ENCODE peak calls at places on chromosomes 4 and X, in four cellular contexts. N, R, Y and A are unnamed samples.

GRCh38 chr4:8422327-8422726 is 18.2 kb downstream of the ACOX3 start:
- DNase-seq in Y (no peak), R (no peak), N (peak; percentile 91), A (no peak)

GRCh38 chrX:64885850-64886249 is 90.4 kb downstream of the ZC4H2 start:
- DNase-seq in Y (no peak), N (peak; percentile 19), R (no peak), A (peak; percentile 41)

GRCh38 chr4:96183630-96184029 is 343.7 kb downstream of the PDHA2 start:
- DNase-seq in R (no peak), N (no peak), Y (no peak), A (no peak)

GRCh38 chr4:6696611-6697010 is 2.9 kb downstream of the S100P start:
- DNase-seq in Y (no peak), N (peak; percentile 93), R (no peak), A (no peak)

GRCh38 chr4:85147481-85148076 is 181.1 kb upstream of the WDFY3 start:
- DNase-seq in R (peak; percentile 23), N (peak; percentile 84), Y (no peak), A (peak; percentile 35)

GRCh38 chrX:130658310-130658709 is 244.7 kb downstream of the ENOX2 start:
- DNase-seq in R (no peak), Y (no peak), N (no peak), A (no peak)

GRCh38 chr4:89275587-89275986 is 32.0 kb downstream of the GPRIN3 start:
- DNase-seq in Y (no peak), R (no peak), N (peak; percentile 83), A (no peak)

GRCh38 chr4:19700951-19701350 is 550.8 kb upstream of the SLIT2 start:
- DNase-seq in Y (no peak), N (no peak), R (no peak), A (no peak)

GRCh38 chr4:20172070-20172760 is 79.5 kb upstream of the SLIT2 start:
- DNase-seq in N (no peak), Y (no peak), R (no peak), A (no peak)

GRCh38 chr4:170047774-170048354 is 21.7 kb upstream of the MFAP3L start:
- DNase-seq in Y (no peak), R (peak; percentile 59), N (peak; percentile 87), A (no peak)

GRCh38 chr4:173005912-173006633 is 162.5 kb upstream of the GALNT7 start:
- DNase-seq in Y (no peak), N (no peak), R (no peak), A (no peak)

GRCh38 chrX:18877472-18877871 is 106.4 kb downstream of the PHKA2 start:
- DNase-seq in R (no peak), Y (no peak), N (peak; percentile 19), A (no peak)

GRCh38 chrX:155027509-155028066 is 944 bp downstream of the FUNDC2 start:
- DNase-seq in Y (no peak), R (no peak), N (peak; percentile 48), A (no peak)

GRCh38 chrX:74422576-74423288 is 1.4 kb downstream of the SLC16A2 start:
- DNase-seq in R (peak; percentile 42), Y (no peak), N (no peak), A (peak; percentile 65)

GRCh38 chr4:173167793-173168395 is 717 bp upstream of the GALNT7 start:
- DNase-seq in R (no peak), N (peak; percentile 42), Y (no peak), A (peak; percentile 66)

GRCh38 chr4:130395871-130396270 is 1299.9 kb downstream of the C4orf33 start:
- DNase-seq in R (no peak), N (peak; percentile 4), Y (no peak), A (no peak)

GRCh38 chr4:119037709-119038463 is 97.7 kb upstream of the MYOZ2 start:
- DNase-seq in Y (no peak), N (peak; percentile 31), R (no peak), A (no peak)

GRCh38 chr4:53150631-53151488 is 215.0 kb downstream of the SCFD2 start:
- DNase-seq in N (peak; percentile 89), R (no peak), Y (no peak), A (no peak)

GRCh38 chr4:24965627-24966026 is 52.8 kb upstream of the CCDC149 start:
- DNase-seq in N (peak; percentile 91), R (peak; percentile 35), Y (no peak), A (peak; percentile 24)

GRCh38 chrX:56764153-56764974 is 35.3 kb downstream of the NBDY start:
- DNase-seq in Y (no peak), N (peak; percentile 93), R (peak; percentile 54), A (peak; percentile 60)

GRCh38 chrX:18654873-18655836 is 16.8 kb downstream of the RS1 start:
- DNase-seq in Y (no peak), N (peak; percentile 12), R (no peak), A (no peak)

GRCh38 chrX:12701625-12702024 is 89.6 kb upstream of the PRPS2 start:
- DNase-seq in Y (peak; percentile 9), R (peak; percentile 23), N (peak; percentile 77), A (peak; percentile 53)

GRCh38 chr4:8101213-8101781 is 57.3 kb downstream of the ABLIM2 start:
- DNase-seq in Y (no peak), N (peak; percentile 39), R (no peak), A (no peak)

GRCh38 chr4:174474457-174475075 is 47.7 kb downstream of the HPGD start:
- DNase-seq in N (peak; percentile 63), Y (no peak), R (no peak), A (peak; percentile 35)

GRCh38 chr4:93791570-93792195 is 36.9 kb upstream of the ATOH1 start:
- DNase-seq in N (peak; percentile 80), R (peak; percentile 68), Y (no peak), A (peak; percentile 56)

GRCh38 chr4:14184265-14184664 is 556.7 kb upstream of the BOD1L1 start:
- DNase-seq in R (no peak), N (no peak), Y (no peak), A (no peak)

GRCh38 chrX:108131471-108131870 is 39.9 kb downstream of the ATG4A start:
- DNase-seq in R (no peak), N (peak; percentile 64), Y (no peak), A (no peak)

GRCh38 chr4:4694296-4694772 is 152.5 kb upstream of the STX18 start:
- DNase-seq in N (no peak), R (no peak), Y (peak; percentile 21), A (peak; percentile 75)

GRCh38 chr4:105572296-105572695 is 19.9 kb downstream of the ARHGEF38 start:
- DNase-seq in R (no peak), N (no peak), Y (no peak), A (no peak)

GRCh38 chr4:157270108-157270507 is 49.6 kb downstream of the GRIA2 start:
- DNase-seq in Y (no peak), N (no peak), R (no peak), A (no peak)

GRCh38 chrX:9352683-9353430 is 112.0 kb upstream of the TBL1X start:
- DNase-seq in N (peak; percentile 80), Y (no peak), R (no peak), A (no peak)
- H2AFZ ChIP-seq in N (no peak overlapping the region), Y (no peak overlapping the region), R (peak overlapping the region; percentile 38), A (no peak overlapping the region)

GRCh38 chrX:150767475-150768131 is 74.4 kb downstream of the MTMR1 start:
- DNase-seq in N (peak; percentile 68), R (no peak), Y (no peak), A (no peak)
- H4K8ac ChIP-seq in N (no peak overlapping the region), R (no peak overlapping the region), Y (no peak overlapping the region), A (no peak overlapping the region)

DNA sequence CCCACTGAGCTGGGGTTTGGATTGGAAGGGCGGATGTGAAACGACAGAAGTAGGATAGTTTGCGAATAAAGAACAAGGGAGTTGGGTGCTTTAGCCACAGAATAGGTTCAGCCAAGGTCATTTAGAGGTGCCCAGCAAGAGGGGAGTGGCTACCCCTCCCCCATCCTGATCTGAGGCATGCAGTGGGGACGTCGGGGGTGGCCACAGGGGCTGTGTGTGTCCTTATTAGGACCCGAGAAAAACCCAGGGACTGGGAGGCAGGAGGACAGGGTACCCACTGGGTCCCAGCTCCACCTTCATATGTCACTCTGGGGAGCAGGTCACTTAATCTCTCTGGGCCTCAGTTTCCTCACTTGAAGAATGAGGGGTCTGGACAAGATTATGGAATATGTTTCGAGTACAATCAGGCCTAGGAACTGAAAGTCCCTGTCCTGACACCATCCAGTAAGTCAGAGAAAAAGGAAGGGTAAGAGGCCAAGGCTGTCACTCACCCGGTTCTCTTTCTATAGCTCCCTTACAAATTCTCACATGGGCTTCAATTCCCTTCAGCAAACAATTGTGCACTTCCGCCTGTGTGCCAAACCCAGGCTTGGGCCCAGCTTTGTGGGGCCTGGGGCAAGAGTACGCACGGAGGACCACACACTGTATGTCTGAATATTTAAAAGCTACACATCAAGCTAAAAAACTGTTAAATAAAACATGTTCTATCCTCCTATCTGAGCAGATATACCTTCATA is 4.2 kb upstream of the NYX start:
- DNase-seq in Y (no peak), N (no peak), R (no peak), A (no peak)
- H2BK12ac ChIP-seq in Y (no peak overlapping the region), N (peak overlapping the region; percentile 83), R (no peak overlapping the region), A (no peak overlapping the region)

GRCh38 chr4:184616633-184617471 is 32.4 kb downstream of the CASP3 start:
- DNase-seq in N (no peak), R (no peak), Y (no peak), A (peak; percentile 45)
- H2AFZ ChIP-seq in N (no peak overlapping the region), R (no peak overlapping the region), Y (no peak overlapping the region), A (peak overlapping the region; percentile 12)

GRCh38 chr4:1170156-1170804 is 2.1 kb downstream of the SPON2 start:
- DNase-seq in N (no peak), R (no peak), Y (no peak), A (no peak)

GRCh38 chr4:1171306-1172227 is 816 bp downstream of the SPON2 start:
- DNase-seq in N (no peak), Y (no peak), R (no peak), A (peak; percentile 59)

GRCh38 chr4:1170805-1171305 is 1.5 kb downstream of the SPON2 start:
- DNase-seq in R (no peak), N (no peak), Y (no peak), A (no peak)

GRCh38 chr4:1172971-1173757 is 781 bp upstream of the SPON2 start:
- DNase-seq in N (peak; percentile 21), Y (no peak), R (no peak), A (peak; percentile 59)

GRCh38 chr4:1172228-1172851 is at the start of gene SPON2:
- DNase-seq in N (no peak), R (peak; percentile 47), Y (no peak), A (peak; percentile 56)
- H4K8ac ChIP-seq in N (no peak within 1 kb of the TSS), R (no peak within 1 kb of the TSS), Y (peak within 1 kb of the TSS; percentile 80), A (no peak within 1 kb of the TSS)

DNA sequence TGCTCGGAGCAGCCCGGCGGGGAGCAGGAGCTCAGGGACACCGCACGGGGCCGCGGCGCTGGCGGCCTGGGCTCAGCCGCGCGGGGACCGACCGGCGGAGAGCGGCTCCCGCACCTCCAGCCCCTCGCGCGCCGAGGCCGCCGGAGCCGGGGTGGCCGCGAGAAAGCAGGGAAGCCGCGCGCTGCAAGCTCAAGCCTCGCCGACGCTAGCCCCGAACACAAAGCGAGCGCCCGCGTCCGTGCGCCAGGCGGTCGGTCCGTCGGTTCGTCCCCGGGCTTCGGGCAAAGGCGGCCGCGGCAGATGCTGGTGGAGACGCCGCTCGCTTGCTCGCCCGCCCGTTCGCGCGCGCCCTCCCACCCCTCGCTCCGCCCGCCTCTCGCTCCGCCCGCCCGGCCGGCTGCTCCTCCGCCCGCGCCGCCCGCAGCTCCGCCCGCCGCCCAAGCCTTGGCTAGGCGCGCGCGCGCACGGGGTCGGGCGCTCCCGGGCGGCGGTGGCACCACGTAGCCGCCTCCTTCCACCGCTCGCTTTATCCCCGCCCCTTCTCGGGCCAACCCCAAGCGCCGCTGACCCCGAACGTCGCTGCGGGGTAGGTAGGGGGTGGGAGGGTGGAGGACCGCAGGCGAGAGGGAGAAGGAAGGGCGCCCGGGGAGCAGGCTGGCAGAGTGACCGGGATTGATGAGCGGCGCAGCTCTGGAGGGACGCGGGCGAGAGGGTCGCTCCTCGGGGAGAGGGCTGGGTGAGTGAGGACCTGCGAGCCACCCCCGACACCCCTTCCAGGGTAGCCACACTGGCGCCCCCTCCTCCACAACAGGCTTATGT is at the start of gene TSPAN5:
- DNase-seq in Y (no peak), N (peak; percentile 85), R (peak; percentile 85), A (peak; percentile 84)
- H2BK12ac ChIP-seq in Y (peak within 1 kb of the TSS; percentile 62), N (peak within 1 kb of the TSS; percentile 4), R (no peak within 1 kb of the TSS), A (no peak within 1 kb of the TSS)

GRCh38 chr4:181971973-181972372 is 271.2 kb upstream of the TENM3 start:
- DNase-seq in N (peak; percentile 56), Y (no peak), R (no peak), A (no peak)
- H2AFZ ChIP-seq in N (no peak overlapping the region), Y (no peak overlapping the region), R (no peak overlapping the region), A (no peak overlapping the region)